ENCODE peak calls at places on chromosomes 2 and 18, in ten cellular contexts. V is PC-9; Z is heart left ventricle; O is stomach; Q is CD8-positive, alpha-beta T cell; B is vagina; M is PC-3; X is effector memory CD4-positive, alpha-beta T cell; H is BE2C; J is SJSA1. E is an unnamed sample.

GRCh38 chr2:142190805-142191204 is 60.0 kb upstream of the LRP1B start:
- DNase-seq in V (no peak), Z (no peak), O (no peak), Q (no peak), B (no peak), M (peak; percentile 15), X (no peak), H (no peak), J (peak; percentile 45), E (no peak)

GRCh38 chr2:75055820-75056675 is 97.6 kb downstream of the POLE4 start:
- DNase-seq in V (no peak), Z (no peak), O (no peak), Q (no peak), B (no peak), M (no peak), X (no peak), H (no peak), J (peak; percentile 97), E (no peak)

GRCh38 chr2:229343661-229344060 is 72.6 kb upstream of the PID1 start:
- DNase-seq in V (no peak), Z (no peak), O (no peak), Q (no peak), B (no peak), M (no peak), X (no peak), H (no peak), J (no peak), E (no peak)

GRCh38 chr18:59057969-59058368 is 81.7 kb upstream of the SEC11C start:
- DNase-seq in V (no peak), Z (no peak), O (no peak), Q (no peak), B (no peak), M (peak; percentile 39), X (no peak), H (no peak), J (peak; percentile 20), E (no peak)

GRCh38 chr18:58823385-58823784 is 41.3 kb upstream of the ZNF532 start:
- DNase-seq in V (no peak), Z (no peak), O (no peak), Q (no peak), B (no peak), M (no peak), X (no peak), H (no peak), J (peak; percentile 49), E (no peak)

GRCh38 chr2:26184555-26185303 is 11.8 kb downstream of the GAREM2 start:
- DNase-seq in V (no peak), Z (peak; percentile 94), O (peak; percentile 84), Q (peak; percentile 77), B (no peak), M (no peak), X (peak; percentile 63), H (no peak), J (no peak), E (peak; percentile 91)

GRCh38 chr18:23828426-23828825 is 139.2 kb downstream of the LAMA3 start:
- DNase-seq in V (peak; percentile 86), Z (no peak), O (no peak), Q (peak; percentile 25), B (no peak), M (peak; percentile 88), X (peak; percentile 39), H (no peak), J (peak; percentile 15), E (no peak)

GRCh38 chr18:62510744-62511143 is 12.1 kb upstream of the ZCCHC2 start:
- DNase-seq in V (peak; percentile 71), Z (no peak), O (no peak), Q (no peak), B (no peak), M (no peak), X (no peak), H (no peak), J (no peak), E (no peak)

GRCh38 chr2:160411167-160411566 is 82.4 kb downstream of the RBMS1 start:
- DNase-seq in V (peak; percentile 40), Z (no peak), O (no peak), Q (peak; percentile 13), B (no peak), M (peak; percentile 72), X (no peak), H (no peak), J (peak; percentile 63), E (no peak)

GRCh38 chr18:3035635-3036034 is 22.7 kb upstream of the LPIN2 start:
- DNase-seq in V (no peak), Z (no peak), O (no peak), Q (no peak), B (no peak), M (no peak), X (no peak), H (no peak), J (no peak), E (no peak)

GRCh38 chr2:179264238-179265081 is at the start of gene SESTD1:
- DNase-seq in V (no peak), Z (peak; percentile 86), O (peak; percentile 67), Q (peak; percentile 22), B (no peak), M (peak; percentile 46), X (peak; percentile 2), H (peak; percentile 40), J (peak; percentile 60), E (peak; percentile 85)

GRCh38 chr2:31334311-31335026 is 80.1 kb downstream of the XDH start:
- DNase-seq in V (peak; percentile 46), Z (no peak), O (no peak), Q (no peak), B (no peak), M (peak; percentile 93), X (no peak), H (no peak), J (no peak), E (no peak)

GRCh38 chr18:56789004-56789888 is 138.1 kb downstream of the WDR7 start:
- DNase-seq in V (no peak), Z (no peak), O (no peak), Q (no peak), B (no peak), M (peak; percentile 68), X (no peak), H (peak; percentile 25), J (peak; percentile 9), E (peak; percentile 27)

GRCh38 chr2:241207151-241207550 is 18.7 kb downstream of the ANO7 start:
- DNase-seq in V (no peak), Z (no peak), O (no peak), Q (no peak), B (no peak), M (no peak), X (no peak), H (no peak), J (no peak), E (no peak)
- H3K4me1 ChIP-seq in V (no peaks in the 10 kb centered on the region), Z (no peaks in the 10 kb centered on the region), O (no peaks in the 10 kb centered on the region), Q (no peaks in the 10 kb centered on the region), B (no peaks in the 10 kb centered on the region), M (no peaks in the 10 kb centered on the region), X (no peaks in the 10 kb centered on the region), H (no peaks in the 10 kb centered on the region), J (peaks cover 8% of the 10 kb centered on the region), E (no peaks in the 10 kb centered on the region)

DNA sequence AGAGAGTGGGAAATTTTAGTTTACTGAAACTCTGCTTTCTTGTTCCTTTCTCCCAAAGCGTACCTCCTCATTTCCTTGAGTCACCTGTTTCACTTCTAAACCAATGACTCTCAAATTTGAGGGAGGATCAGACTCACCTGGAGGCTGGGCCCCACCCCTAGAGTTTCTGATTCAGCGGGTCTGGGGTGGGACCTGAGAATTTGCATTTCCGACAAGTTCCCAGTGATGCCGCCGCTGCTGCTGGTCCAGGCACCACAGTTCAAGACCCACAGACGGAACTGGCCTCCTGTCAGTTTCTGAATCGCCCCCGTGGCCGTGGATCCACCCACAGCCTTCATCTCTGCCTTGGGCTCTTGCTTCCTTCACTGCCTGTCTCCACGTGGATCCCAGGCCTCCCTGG is 44.9 kb upstream of the PELI1 start:
- DNase-seq in V (no peak), Z (no peak), O (no peak), Q (no peak), B (no peak), M (no peak), X (no peak), H (no peak), J (no peak), E (no peak)
- H3K4me1 ChIP-seq in V (no peaks in the 10 kb centered on the region), Z (no peaks in the 10 kb centered on the region), O (peaks cover 30% of the 10 kb centered on the region), Q (no peaks in the 10 kb centered on the region), B (peaks cover 11% of the 10 kb centered on the region), M (no peaks in the 10 kb centered on the region), X (no peaks in the 10 kb centered on the region), H (no peaks in the 10 kb centered on the region), J (no peaks in the 10 kb centered on the region), E (peaks cover 6% of the 10 kb centered on the region)

DNA sequence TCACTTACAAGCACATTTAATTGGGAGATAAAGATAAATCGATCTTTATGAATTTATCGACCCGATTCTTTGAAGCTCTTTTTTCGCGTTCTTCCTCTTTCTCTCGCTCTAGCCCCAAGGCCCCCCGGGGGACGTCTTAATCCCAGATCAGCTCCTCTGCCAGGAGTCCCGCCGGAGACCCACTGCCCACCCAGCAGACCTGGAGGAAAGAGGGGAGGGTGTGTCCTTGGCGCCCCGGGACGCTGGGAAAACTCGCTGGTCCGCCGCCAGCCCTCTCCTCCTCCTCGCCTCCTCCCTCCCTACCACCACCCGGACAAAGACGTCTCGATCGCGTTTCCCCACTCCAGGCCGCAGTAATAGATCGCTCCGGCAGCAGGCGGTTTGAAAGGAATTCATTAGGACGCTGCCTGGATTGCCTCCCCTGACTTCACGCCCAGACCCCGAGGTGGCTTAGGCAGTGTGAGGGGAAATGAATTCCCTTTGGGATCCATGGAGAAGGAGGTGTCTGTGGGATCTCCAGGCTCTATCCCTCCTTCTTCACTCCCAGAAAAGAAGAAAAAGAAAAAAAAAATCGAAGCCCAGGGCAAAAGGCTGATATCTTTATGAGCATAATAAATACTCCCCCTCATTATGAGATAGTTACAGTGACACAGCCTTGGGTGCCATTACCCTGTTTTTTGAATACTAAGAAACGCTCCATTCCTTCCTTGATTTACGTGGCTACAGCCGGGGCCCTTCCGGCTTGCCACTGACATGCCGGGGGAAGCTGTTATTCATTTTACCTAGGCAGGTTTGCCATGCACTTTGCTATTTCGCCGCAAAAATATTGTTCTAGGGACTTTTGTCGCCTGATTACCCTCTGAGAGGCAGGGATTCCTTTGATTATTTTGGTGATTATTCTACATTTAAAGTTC is 1.8 kb upstream of the GBX2 start:
- DNase-seq in V (no peak), Z (no peak), O (no peak), Q (no peak), B (no peak), M (no peak), X (no peak), H (no peak), J (no peak), E (no peak)
- H3K4me1 ChIP-seq in V (no peaks in the 10 kb centered on the region), Z (peaks cover 23% of the 10 kb centered on the region), O (peaks cover 63% of the 10 kb centered on the region), Q (no peaks in the 10 kb centered on the region), B (peaks cover 44% of the 10 kb centered on the region), M (peaks cover 10% of the 10 kb centered on the region), X (no peaks in the 10 kb centered on the region), H (no peaks in the 10 kb centered on the region), J (peaks cover 39% of the 10 kb centered on the region), E (no peaks in the 10 kb centered on the region)

DNA sequence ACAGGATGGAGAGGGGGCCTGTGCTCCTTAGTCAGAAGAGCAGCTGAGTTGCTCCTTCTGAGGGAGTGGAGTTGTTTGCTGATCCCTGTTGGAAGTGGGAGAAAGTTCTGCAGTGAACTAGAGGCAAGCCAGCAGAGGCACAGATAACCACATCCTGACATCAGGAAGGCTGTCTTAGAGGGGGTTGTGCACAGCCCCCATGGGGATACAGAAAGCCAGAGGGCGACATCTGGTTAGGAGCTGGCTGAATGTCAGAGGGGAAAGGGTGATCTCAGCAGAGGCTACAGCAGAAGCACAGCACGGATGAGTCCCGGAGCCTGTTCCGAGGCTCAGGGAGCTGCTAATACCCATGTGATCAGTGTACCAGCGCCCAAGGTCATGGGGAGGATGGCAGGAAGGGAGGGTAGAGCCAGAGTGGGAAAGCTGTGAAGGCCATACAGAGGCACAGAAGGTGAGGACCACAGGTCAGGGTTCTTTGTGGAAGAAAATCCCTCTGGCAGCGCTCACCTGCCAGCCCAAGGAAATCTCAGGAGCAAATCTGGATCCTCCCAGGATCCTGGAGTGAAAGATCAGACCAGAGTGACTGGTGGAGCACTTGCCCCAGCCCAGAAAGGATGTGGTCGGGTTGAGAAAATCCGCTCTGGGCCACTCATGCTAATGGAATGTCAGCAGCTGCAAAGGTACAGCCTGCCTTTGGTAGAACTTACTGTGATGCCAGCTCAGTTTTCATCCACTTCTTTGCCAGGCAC is 111.8 kb downstream of the STPG4 start:
- DNase-seq in V (peak; percentile 99), Z (no peak), O (no peak), Q (no peak), B (no peak), M (peak; percentile 98), X (no peak), H (peak; percentile 92), J (peak; percentile 90), E (peak; percentile 77)
- H3K4me1 ChIP-seq in V (peaks cover 65% of the 10 kb centered on the region), Z (peaks cover 49% of the 10 kb centered on the region), O (peaks cover 58% of the 10 kb centered on the region), Q (no peaks in the 10 kb centered on the region), B (peaks cover 51% of the 10 kb centered on the region), M (peaks cover 40% of the 10 kb centered on the region), X (no peaks in the 10 kb centered on the region), H (peaks cover 59% of the 10 kb centered on the region), J (peaks cover 45% of the 10 kb centered on the region), E (peaks cover 56% of the 10 kb centered on the region)

E was measured in Caco-2.